ENCODE peak calls at places on chromosomes 16 and 17, in five cellular contexts. R, O, F, X and K are unnamed samples.

GRCh38 chr16:86567701-86568571 is 1.3 kb downstream of the FOXC2 start:
- DNase-seq in R (no peak), O (no peak), F (no peak), X (no peak), K (peak)

GRCh38 chr17:76659928-76660614 is 16.5 kb upstream of the ST6GALNAC1 start:
- DNase-seq in R (peak), O (no peak), F (no peak), X (peak), K (no peak)

GRCh38 chr17:6471531-6472465 is 27.5 kb downstream of the PIMREG start:
- DNase-seq in R (peak), O (no peak), F (no peak), X (no peak), K (peak)

GRCh38 chr16:5634781-5635180 is 537.2 kb upstream of the EEF2KMT start:
- DNase-seq in R (no peak), O (no peak), F (no peak), X (no peak), K (no peak)

GRCh38 chr17:2795412-2796163 is 650 bp upstream of the RAP1GAP2 start:
- DNase-seq in R (no peak), O (no peak), F (no peak), X (no peak), K (no peak)

GRCh38 chr17:913207-913606 is 66.4 kb downstream of the NXN start:
- DNase-seq in R (no peak), O (no peak), F (no peak), X (no peak), K (no peak)

GRCh38 chr17:31739300-31739699 is 119.7 kb downstream of the COPRS start:
- DNase-seq in R (no peak), O (no peak), F (no peak), X (no peak), K (no peak)

GRCh38 chr17:1999557-2000251 is 25.4 kb downstream of the RTN4RL1 start:
- DNase-seq in R (peak), O (no peak), F (peak), X (peak), K (peak)

GRCh38 chr17:78399028-78399692 is 20.7 kb downstream of the PGS1 start:
- DNase-seq in R (no peak), O (no peak), F (no peak), X (no peak), K (no peak)

GRCh38 chr16:55526448-55526847 is 17.6 kb downstream of the LPCAT2 start:
- DNase-seq in R (no peak), O (no peak), F (no peak), X (no peak), K (peak)

GRCh38 chr16:46884513-46885293 is 541 bp downstream of the GPT2 start:
- DNase-seq in R (no peak), O (no peak), F (no peak), X (peak), K (peak)

GRCh38 chr16:9219811-9220210 is 128.4 kb downstream of the HAPSTR1 start:
- DNase-seq in R (no peak), O (no peak), F (no peak), X (no peak), K (no peak)

GRCh38 chr16:87580855-87581261 is 21.4 kb upstream of the JPH3 start:
- DNase-seq in R (peak), O (no peak), F (no peak), X (no peak), K (no peak)

GRCh38 chr16:82888616-82889015 is 261.8 kb downstream of the CDH13 start:
- DNase-seq in R (no peak), O (no peak), F (no peak), X (no peak), K (peak)

GRCh38 chr17:45332989-45333701 is 16.3 kb upstream of the MAP3K14 start:
- DNase-seq in R (no peak), O (no peak), F (no peak), X (peak), K (no peak)

GRCh38 chr17:8016632-8017424 is 14.4 kb downstream of the GUCY2D start:
- DNase-seq in R (peak), O (peak), F (no peak), X (peak), K (peak)

GRCh38 chr16:15439102-15439501 is 4.7 kb downstream of the BMERB1 start:
- DNase-seq in R (no peak), O (no peak), F (no peak), X (no peak), K (no peak)

GRCh38 chr16:24986512-24987303 is 28.5 kb downstream of the ARHGAP17 start:
- DNase-seq in R (peak), O (no peak), F (no peak), X (no peak), K (peak)

GRCh38 chr16:27641260-27641659 is 91.3 kb downstream of the KATNIP start:
- DNase-seq in R (peak), O (no peak), F (no peak), X (no peak), K (no peak)

GRCh38 chr17:44044092-44044491 is 22.4 kb downstream of the LSM12 start:
- DNase-seq in R (no peak), O (no peak), F (no peak), X (no peak), K (peak)

GRCh38 chr16:49528564-49529150 is 155.1 kb downstream of the C16orf78 start:
- DNase-seq in R (no peak), O (no peak), F (no peak), X (no peak), K (no peak)

GRCh38 chr17:61460796-61461585 is 8.8 kb downstream of the TBX4 start:
- DNase-seq in R (no peak), O (no peak), F (no peak), X (no peak), K (no peak)

GRCh38 chr17:73122953-73123605 is 30.6 kb upstream of the SLC39A11 start:
- DNase-seq in R (no peak), O (no peak), F (no peak), X (no peak), K (no peak)

GRCh38 chr17:34025179-34025551 is 229.9 kb upstream of the CCL2 start:
- DNase-seq in R (no peak), O (no peak), F (no peak), X (peak), K (no peak)

GRCh38 chr17:7561589-7562207 is at the start of gene SENP3:
- DNase-seq in R (peak), O (peak), F (peak), X (peak), K (peak)

GRCh38 chr17:15091825-15092224 is 173.3 kb downstream of the PMP22 start:
- DNase-seq in R (peak), O (no peak), F (no peak), X (no peak), K (no peak)

GRCh38 chr16:83912152-83912948 is 13.4 kb downstream of the MLYCD start:
- DNase-seq in R (no peak), O (no peak), F (no peak), X (no peak), K (no peak)

GRCh38 chr16:80931985-80932720 is 74.5 kb downstream of the CMC2 start:
- DNase-seq in R (peak), O (no peak), F (peak), X (peak), K (peak)

GRCh38 chr17:16929281-16929680 is 42.6 kb downstream of the TNFRSF13B start:
- DNase-seq in R (no peak), O (no peak), F (no peak), X (no peak), K (no peak)

GRCh38 chr17:18185391-18185790 is 1.8 kb downstream of the ALKBH5 start:
- DNase-seq in R (no peak), O (no peak), F (no peak), X (no peak), K (peak)

GRCh38 chr17:81402530-81402941 is 7.3 kb downstream of the BAHCC1 start:
- DNase-seq in R (no peak), O (no peak), F (no peak), X (no peak), K (no peak)

GRCh38 chr17:57534863-57535651 is 210.0 kb downstream of the CCDC182 start:
- DNase-seq in R (peak), O (no peak), F (peak), X (peak), K (no peak)

GRCh38 chr17:55023626-55024025 is 55.1 kb downstream of the STXBP4 start:
- DNase-seq in R (no peak), O (no peak), F (no peak), X (no peak), K (no peak)

GRCh38 chr17:80738406-80738805 is 193.8 kb downstream of the RPTOR start:
- DNase-seq in R (no peak), O (no peak), F (no peak), X (no peak), K (no peak)

GRCh38 chr16:55965099-55965498 is 89.9 kb upstream of the CES5A start:
- DNase-seq in R (no peak), O (no peak), F (no peak), X (no peak), K (no peak)

GRCh38 chr17:7922499-7923289 is 6.6 kb upstream of the RNF227 start:
- DNase-seq in R (peak), O (peak), F (peak), X (peak), K (peak)

GRCh38 chr17:1714980-1715802 is 5.0 kb upstream of the TLCD2 start:
- DNase-seq in R (peak), O (no peak), F (peak), X (peak), K (peak)

GRCh38 chr17:35871415-35871814 is 2.7 kb upstream of the HEATR9 start:
- DNase-seq in R (no peak), O (no peak), F (no peak), X (no peak), K (no peak)

GRCh38 chr16:89295071-89295900 is 77.8 kb downstream of the ZNF778 start:
- DNase-seq in R (no peak), O (no peak), F (no peak), X (no peak), K (no peak)
- TF ChIP-seq POLR2A in R (no peak), O (no peak), F (no peak), X (no peak), K (no peak)

GRCh38 chr16:57372372-57373116 is at the start of gene CX3CL1:
- DNase-seq in R (no peak), O (no peak), F (peak), X (peak), K (peak)
- TF ChIP-seq POLR2A in R (no peak), O (no peak), F (peak), X (peak), K (no peak)

GRCh38 chr16:53052519-53053501 is at the start of gene CHD9NB:
- DNase-seq in R (peak), O (no peak), F (peak), X (peak), K (peak)
- TF ChIP-seq POLR2A in R (peak), O (no peak), F (no peak), X (no peak), K (peak)

DNA sequence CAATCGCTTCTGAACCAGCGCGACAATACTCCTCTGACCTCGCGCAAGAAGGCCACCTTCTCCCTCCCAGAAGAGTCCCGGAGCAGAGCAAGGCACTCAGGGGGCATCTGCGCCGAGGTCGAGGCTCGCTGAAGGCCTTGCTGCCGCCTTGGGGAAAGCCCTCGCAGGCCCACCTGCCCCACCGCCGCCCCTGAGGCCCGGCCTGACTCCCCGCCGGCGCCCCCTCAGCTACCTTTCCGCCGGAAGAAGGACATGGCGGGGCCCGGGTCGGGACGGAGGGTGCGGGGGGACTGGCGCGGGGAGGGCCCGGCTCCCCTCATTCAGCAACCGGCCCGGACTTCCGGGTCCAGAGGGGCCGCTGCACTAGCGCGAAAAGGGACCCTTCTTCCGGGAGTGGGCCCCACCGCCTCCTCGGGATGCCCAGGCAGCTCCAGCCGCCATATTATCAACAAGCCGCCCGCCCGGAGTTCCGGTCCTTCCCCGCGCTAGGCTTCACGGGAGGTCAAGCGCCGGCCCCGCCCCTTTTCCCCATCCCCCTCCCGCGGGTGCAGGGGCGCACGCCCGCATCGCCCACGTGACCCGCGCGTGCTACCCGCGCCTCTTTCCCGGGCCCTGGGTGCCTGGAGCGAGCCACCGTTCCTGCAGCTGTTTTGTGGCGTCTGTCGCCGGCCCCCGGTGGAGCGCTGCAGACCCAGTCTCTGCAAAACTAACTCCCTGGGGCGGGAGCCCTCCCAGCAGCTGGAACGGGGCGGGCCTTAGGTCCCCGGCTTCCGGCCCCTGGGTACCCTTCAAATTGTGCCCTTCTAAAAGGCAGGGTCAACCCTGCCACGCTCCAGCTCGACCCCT is at the start of gene AKAP10:
- DNase-seq in R (peak), O (peak), F (peak), X (peak), K (peak)
- TF ChIP-seq POLR2A in R (peak), O (peak), F (peak), X (peak), K (peak)

GRCh38 chr16:12458591-12459400 is 344.9 kb downstream of the CPPED1 start:
- DNase-seq in R (no peak), O (no peak), F (no peak), X (peak), K (no peak)
- TF ChIP-seq POLR2A in R (no peak), O (no peak), F (no peak), X (no peak), K (no peak)